ENCODE peak calls at places on chromosomes 4 and X, in nine cellular contexts. M, F, P, J, G, V, C, A and E are unnamed samples. For H3K27me3, the result is how much of the 10 kb centered on the place peaks cover.

GRCh38 chr4:152564336-152564735 is 28.4 kb upstream of the FBXW7 start:
- DNase-seq in M (no peak), F (no peak), P (no peak), J (no peak), G (no peak), V (no peak), C (no peak), A (no peak), E (no peak)

GRCh38 chr4:151922306-151922705 is 161.5 kb upstream of the GATB start:
- DNase-seq in M (no peak), F (no peak), P (no peak), J (no peak), G (no peak), V (peak), C (peak), A (no peak), E (no peak)

GRCh38 chr4:103207673-103208072 is 9.5 kb upstream of the CENPE start:
- DNase-seq in M (no peak), F (no peak), P (no peak), J (no peak), G (no peak), V (no peak), C (peak), A (no peak), E (no peak)

GRCh38 chr4:78951862-78952472 is 12.7 kb upstream of the PAQR3 start:
- DNase-seq in M (no peak), F (no peak), P (no peak), J (no peak), G (no peak), V (no peak), C (peak), A (no peak), E (no peak)

GRCh38 chr4:47251363-47252135 is 212.0 kb downstream of the COMMD8 start:
- DNase-seq in M (no peak), F (no peak), P (no peak), J (no peak), G (no peak), V (no peak), C (no peak), A (no peak), E (no peak)

GRCh38 chr4:153909672-153910071 is 120.8 kb upstream of the SFRP2 start:
- DNase-seq in M (no peak), F (no peak), P (no peak), J (no peak), G (no peak), V (no peak), C (no peak), A (no peak), E (no peak)

GRCh38 chrX:46554942-46555341 is 9.7 kb upstream of the ZNF674 start:
- DNase-seq in M (no peak), F (no peak), P (no peak), J (no peak), G (no peak), V (no peak), C (peak), A (no peak), E (no peak)

GRCh38 chr4:9944431-9945425 is 76.6 kb downstream of the SLC2A9 start:
- DNase-seq in M (no peak), F (no peak), P (peak), J (no peak), G (no peak), V (peak), C (peak), A (no peak), E (peak)

GRCh38 chrX:149652232-149652981 is 20.8 kb upstream of the TMEM185A start:
- DNase-seq in M (no peak), F (no peak), P (no peak), J (no peak), G (no peak), V (peak), C (no peak), A (no peak), E (no peak)

GRCh38 chr4:38949416-38950051 is 81.9 kb downstream of the FAM114A1 start:
- DNase-seq in M (no peak), F (no peak), P (no peak), J (no peak), G (no peak), V (no peak), C (peak), A (peak), E (no peak)

GRCh38 chr4:105765690-105766407 is 57.3 kb downstream of the GSTCD start:
- DNase-seq in M (no peak), F (peak), P (no peak), J (no peak), G (no peak), V (no peak), C (peak), A (no peak), E (no peak)

GRCh38 chr4:11543710-11544109 is 115.0 kb upstream of the HS3ST1 start:
- DNase-seq in M (no peak), F (no peak), P (no peak), J (no peak), G (no peak), V (no peak), C (peak), A (no peak), E (no peak)

GRCh38 chr4:83074086-83074704 is 39.2 kb downstream of the COPS4 start:
- DNase-seq in M (no peak), F (peak), P (no peak), J (no peak), G (no peak), V (no peak), C (peak), A (peak), E (no peak)

GRCh38 chr4:158411180-158411721 is 110.4 kb upstream of the RXFP1 start:
- DNase-seq in M (no peak), F (no peak), P (no peak), J (no peak), G (no peak), V (no peak), C (no peak), A (no peak), E (no peak)

DNA sequence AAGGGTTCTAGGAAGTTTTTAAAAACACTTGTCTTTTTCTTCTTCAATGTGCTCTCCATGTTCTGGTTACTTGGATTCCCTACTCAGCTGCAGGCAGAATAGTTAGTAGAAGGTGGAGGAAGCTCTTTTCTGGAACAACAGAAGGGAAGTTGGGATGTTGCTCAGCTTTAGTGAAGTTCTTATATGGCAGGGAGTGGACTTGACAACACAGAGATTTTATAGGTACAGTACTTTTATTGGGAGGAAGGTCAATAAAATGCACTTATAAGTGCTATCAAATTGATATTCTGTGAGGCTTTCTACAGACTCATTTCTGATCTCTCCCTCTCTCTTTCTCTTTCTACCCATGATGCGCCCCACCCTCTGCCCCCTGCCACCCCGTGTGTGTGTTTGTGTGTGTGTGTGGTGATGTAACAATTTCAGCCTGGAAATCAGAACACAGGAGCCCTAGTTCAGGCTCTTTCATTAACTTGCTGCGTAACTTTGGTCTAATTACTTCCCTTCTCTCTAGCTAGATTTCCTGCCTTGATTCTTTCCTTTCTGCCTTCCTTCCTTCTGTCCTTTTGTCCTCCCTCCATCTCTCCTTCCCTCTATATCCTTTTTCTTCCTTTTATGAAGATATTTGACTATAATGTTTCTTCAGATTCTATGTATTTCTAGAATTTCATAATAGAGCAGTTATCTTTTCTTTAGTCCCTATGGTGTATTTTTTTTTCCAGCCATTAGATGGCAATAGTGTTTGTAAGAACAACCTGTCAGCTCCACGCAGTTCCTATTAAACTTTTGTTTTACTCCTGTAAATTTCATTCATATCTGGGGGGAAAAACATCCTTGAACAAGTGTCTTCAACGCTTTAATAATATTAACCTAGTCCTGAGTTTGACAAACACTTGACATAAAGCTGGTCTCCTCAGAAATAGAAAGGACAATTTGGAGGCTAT is 37.1 kb downstream of the HEPH start:
- DNase-seq in M (no peak), F (no peak), P (no peak), J (no peak), G (no peak), V (no peak), C (peak), A (no peak), E (no peak)
- TF ChIP-seq CTCF in M (no peak), F (peak), P (no peak), J (no peak), G (no peak), V (peak), C (no peak), A (no peak), E (peak)

DNA sequence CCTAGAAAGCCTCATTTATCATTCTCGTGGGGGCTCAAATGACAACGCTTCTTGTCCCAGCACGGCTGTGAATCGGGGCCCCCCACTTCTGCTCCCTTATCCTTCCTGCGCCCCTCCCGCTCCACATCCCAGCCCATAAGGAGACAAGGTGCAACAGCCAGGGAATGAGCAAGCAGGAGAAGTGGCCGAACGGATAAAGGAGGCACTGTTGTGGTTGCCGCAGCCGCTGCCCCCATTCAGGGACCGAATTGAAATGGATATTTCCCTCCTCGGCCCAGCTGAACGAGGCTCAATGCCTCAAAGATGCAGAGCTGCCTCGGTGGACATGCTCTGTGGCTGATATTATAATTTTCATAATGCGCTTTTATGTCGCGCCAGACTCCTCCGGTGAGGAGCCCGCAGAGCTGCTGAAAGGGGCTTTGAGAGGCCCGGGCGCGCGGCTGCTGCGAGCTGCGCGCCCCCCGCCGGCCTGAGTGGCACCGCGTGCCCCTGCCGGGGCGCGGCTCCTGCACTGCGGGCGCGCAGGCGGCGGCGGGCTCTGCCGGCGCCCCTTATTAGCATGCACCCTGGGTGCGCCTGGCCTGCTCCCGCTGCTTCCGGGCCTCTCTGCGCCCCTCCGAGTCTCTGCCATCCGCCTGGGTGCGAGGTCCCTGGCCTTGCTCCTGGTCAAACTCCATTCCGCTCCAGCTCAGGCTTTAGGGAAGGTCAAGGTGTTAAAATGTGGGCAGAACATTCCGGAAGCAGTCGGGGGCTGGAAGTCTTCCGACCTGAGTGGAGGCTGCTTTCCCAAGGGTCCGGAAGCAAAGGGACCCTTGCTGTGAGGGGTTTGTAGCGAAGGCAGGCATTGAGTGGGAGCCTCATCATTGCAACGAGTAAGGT is 68.2 kb upstream of the TMEM33 start:
- DNase-seq in M (no peak), F (no peak), P (peak), J (no peak), G (no peak), V (no peak), C (no peak), A (no peak), E (no peak)
- H3K27me3 ChIP-seq in M (under half), F (under half), P (half or more), J (under half), G (under half), V (under half), C (under half), A (under half), E (under half)

DNA sequence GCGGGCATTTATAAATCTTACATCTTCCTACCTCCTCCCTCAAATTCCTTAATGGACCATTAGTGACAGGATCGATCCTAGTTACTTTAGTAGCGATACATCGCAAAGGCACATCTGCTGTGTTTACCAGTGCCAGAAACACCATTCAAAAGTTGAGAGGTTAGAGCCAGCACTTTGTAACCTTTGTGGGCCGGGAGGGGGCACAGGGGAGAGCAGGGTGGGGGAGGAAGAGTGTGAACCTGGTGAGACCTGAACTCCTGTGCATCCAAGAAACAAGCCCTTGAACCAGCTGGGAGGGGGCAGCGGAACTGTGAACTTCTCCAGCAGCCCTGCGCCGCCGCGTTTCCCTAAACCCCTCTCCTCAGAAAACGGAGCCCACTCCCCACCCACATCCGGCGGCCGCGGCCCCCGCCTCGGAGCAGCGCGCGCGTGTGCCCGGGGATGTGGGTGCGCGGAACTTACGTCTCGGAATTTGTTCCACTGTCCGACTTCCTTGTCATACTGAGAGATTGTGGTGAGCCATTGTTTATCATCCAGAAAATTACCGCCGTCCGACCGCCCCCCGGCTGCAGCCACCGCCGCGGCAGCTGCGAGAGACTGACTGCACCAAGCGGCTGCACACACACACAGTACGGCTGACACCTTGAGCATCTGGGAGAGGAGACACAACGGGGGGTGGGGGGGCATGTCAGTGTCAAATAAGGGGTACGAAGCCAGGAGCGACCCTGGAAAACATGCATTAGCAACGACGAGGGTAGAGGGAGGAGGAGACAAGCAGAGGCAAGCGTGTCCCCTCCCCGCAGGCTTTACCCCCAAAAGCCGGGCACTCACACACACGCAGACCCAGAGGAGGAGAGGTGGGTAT is 539 bp downstream of the SPOCK3 start:
- DNase-seq in M (no peak), F (no peak), P (peak), J (no peak), G (no peak), V (no peak), C (peak), A (no peak), E (no peak)
- TF ChIP-seq CTCF in M (no peak), F (no peak), P (no peak), J (no peak), G (no peak), V (no peak), C (no peak), A (no peak), E (no peak)

DNA sequence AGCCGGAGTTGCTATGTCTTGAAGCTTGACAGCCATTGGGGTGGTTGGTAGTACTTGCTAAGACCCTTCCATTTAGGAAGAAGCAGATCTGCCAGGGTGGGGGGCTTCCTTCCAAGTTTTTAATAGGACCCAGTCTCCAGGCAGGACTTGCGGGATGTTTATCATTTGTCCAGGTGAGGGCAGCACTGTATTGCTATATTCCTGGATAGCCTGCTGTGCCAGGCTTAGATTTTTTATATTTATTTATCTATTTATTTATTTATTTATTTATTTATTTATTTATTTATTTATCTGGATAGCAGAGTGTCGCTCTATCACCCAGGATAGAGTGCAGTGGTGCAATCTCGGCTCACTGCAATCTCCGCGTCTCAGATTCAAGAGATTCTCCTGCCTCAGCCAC is 87.4 kb upstream of the CT45A1 start:
- DNase-seq in M (no peak), F (no peak), P (peak), J (no peak), G (no peak), V (no peak), C (peak), A (no peak), E (no peak)
- H3K27me3 ChIP-seq in M (under half), F (under half), P (under half), J (under half), G (under half), V (under half), C (under half), A (under half), E (under half)

DNA sequence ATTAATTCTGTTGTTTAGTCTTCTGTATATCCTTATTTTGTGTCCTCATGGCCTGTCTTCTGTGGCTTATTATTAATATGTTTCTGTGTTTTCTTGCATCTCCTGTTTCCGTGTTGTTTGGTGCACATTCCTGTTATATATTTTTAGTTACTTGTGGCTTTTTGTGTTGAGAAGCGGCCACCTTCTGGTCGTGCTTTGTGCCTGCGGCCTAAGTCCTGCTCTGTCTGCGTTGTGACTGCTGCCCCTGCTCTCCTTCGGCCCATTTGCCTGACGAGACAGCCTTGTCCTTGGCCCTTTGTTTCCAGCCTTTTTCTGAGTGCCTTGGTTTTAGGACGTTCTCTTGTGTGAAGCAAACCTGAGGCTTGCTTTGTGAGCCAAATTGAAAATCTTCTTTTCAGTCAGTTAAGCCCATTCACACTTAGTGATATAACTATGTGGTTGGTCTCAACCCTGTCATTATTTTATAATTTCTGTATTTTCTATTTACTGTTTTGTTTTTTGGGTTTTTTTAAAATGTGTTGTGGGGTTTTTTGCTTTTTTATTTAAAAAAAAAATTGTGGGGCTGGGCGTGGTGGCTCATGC is 43.8 kb downstream of the TNIP2 start:
- DNase-seq in M (no peak), F (no peak), P (no peak), J (no peak), G (no peak), V (no peak), C (no peak), A (no peak), E (no peak)
- TF ChIP-seq CTCF in M (no peak), F (no peak), P (peak), J (no peak), G (no peak), V (no peak), C (no peak), A (no peak), E (no peak)

GRCh38 chrX:73270753-73271152 is 56.1 kb upstream of the NAP1L2 start:
- DNase-seq in M (no peak), F (no peak), P (no peak), J (no peak), G (no peak), V (no peak), C (no peak), A (no peak), E (no peak)

GRCh38 chrX:73267979-73268378 is 53.3 kb upstream of the NAP1L2 start:
- DNase-seq in M (no peak), F (no peak), P (no peak), J (no peak), G (no peak), V (no peak), C (peak), A (no peak), E (no peak)

GRCh38 chrX:73266766-73267165 is 52.1 kb upstream of the NAP1L2 start:
- DNase-seq in M (no peak), F (no peak), P (no peak), J (no peak), G (no peak), V (no peak), C (no peak), A (no peak), E (no peak)

GRCh38 chrX:73268463-73268862 is 53.8 kb upstream of the NAP1L2 start:
- DNase-seq in M (no peak), F (no peak), P (no peak), J (no peak), G (no peak), V (no peak), C (peak), A (no peak), E (no peak)

GRCh38 chrX:73267206-73267605 is 52.6 kb upstream of the NAP1L2 start:
- DNase-seq in M (no peak), F (no peak), P (no peak), J (no peak), G (no peak), V (no peak), C (no peak), A (no peak), E (no peak)
- H3K27me3 ChIP-seq in M (under half), F (under half), P (under half), J (under half), G (under half), V (under half), C (under half), A (under half), E (under half)

DNA sequence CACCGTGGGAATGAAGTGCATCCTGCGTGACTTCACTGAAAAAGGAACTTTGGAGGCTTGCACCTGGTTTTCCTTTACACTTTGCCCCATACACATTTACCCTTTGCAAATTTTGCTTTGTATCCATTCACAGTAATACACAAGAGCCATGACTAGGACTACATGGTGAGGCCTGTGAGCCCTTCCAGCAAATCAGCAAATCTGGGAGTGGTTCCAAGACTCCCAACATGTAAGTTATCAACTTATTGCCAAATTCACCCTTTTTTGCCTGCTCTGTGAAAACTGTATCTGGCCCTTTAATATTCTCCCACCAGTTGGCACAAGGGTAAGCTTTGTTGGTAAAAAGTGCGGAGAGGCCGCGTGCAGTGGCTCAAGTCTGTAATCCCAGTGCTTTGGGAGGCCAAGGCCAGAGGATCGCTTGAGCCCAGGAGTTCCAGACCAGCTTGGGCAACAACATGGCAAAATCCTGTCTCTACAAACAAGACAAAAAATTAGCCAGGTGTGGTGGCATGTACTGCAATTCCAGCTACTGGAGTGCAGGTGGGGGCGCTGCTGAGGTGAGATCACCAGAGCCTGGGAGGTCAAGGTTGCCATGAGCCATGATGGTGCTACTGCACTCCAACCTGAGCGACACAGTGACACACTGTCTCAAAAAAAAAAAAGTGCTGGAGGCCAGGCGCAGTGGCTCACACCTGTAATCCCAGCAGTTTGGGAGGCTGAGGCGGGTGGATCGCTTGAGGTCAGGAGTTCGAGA is 5.0 kb downstream of the PRMT9 start:
- DNase-seq in M (no peak), F (no peak), P (peak), J (no peak), G (no peak), V (no peak), C (no peak), A (no peak), E (no peak)
- TF ChIP-seq CTCF in M (no peak), F (no peak), P (peak), J (no peak), G (no peak), V (no peak), C (peak), A (no peak), E (no peak)

GRCh38 chr4:52748432-52748831 is 2.8 kb downstream of the ERVMER34-1 start:
- DNase-seq in M (no peak), F (no peak), P (no peak), J (no peak), G (no peak), V (no peak), C (no peak), A (no peak), E (no peak)
- H3K27me3 ChIP-seq in M (under half), F (under half), P (under half), J (under half), G (under half), V (under half), C (under half), A (under half), E (under half)